ENCODE peak calls at places on chromosomes 7 and 10, in eight cellular contexts. Y is HepG2, R is neuronal stem cell, O is GM23338, I is thyroid gland, H is uterus, S is upper lobe of right lung, X is skeletal muscle cell. M is an unnamed sample.

GRCh38 chr10:97888641-97889262 is 39.1 kb downstream of the GOLGA7B start:
- DNase-seq in Y (no peak), R (no peak), O (peak), I (peak), H (no peak), S (peak), X (peak), M (peak)

GRCh38 chr10:119567978-119568377 is 25.5 kb upstream of the RGS10 start:
- DNase-seq in Y (no peak), R (no peak), O (no peak), I (no peak), H (no peak), S (no peak), X (no peak), M (no peak)

GRCh38 chr10:112589081-112589480 is 142.1 kb downstream of the VTI1A start:
- DNase-seq in Y (no peak), R (no peak), O (no peak), I (no peak), H (no peak), S (no peak), X (no peak), M (no peak)

GRCh38 chr7:150450491-150450992 is at the start of gene GIMAP8:
- DNase-seq in Y (no peak), R (no peak), O (peak), I (peak), H (no peak), S (peak), X (no peak), M (peak)

GRCh38 chr7:5773661-5774086 is 7.8 kb downstream of the RNF216 start:
- DNase-seq in Y (peak), R (no peak), O (no peak), I (peak), H (peak), S (no peak), X (peak), M (no peak)

GRCh38 chr7:76225379-76225778 is 23.7 kb downstream of the SRRM3 start:
- DNase-seq in Y (no peak), R (peak), O (peak), I (no peak), H (no peak), S (no peak), X (no peak), M (no peak)

GRCh38 chr7:139613971-139614411 is 90.5 kb downstream of the CLEC2L start:
- DNase-seq in Y (no peak), R (no peak), O (peak), I (no peak), H (no peak), S (no peak), X (no peak), M (no peak)

GRCh38 chr7:121604627-121605296 is 208.7 kb upstream of the FAM3C start:
- DNase-seq in Y (peak), R (no peak), O (no peak), I (no peak), H (no peak), S (no peak), X (peak), M (no peak)

GRCh38 chr7:51023547-51023946 is 240.9 kb upstream of the GRB10 start:
- DNase-seq in Y (no peak), R (no peak), O (no peak), I (no peak), H (no peak), S (peak), X (no peak), M (no peak)

GRCh38 chr10:74406006-74406405 is 255.0 kb downstream of the ADK start:
- DNase-seq in Y (no peak), R (no peak), O (no peak), I (no peak), H (no peak), S (no peak), X (no peak), M (no peak)

GRCh38 chr10:117805191-117805590 is 241.6 kb downstream of the RAB11FIP2 start:
- DNase-seq in Y (no peak), R (no peak), O (no peak), I (no peak), H (no peak), S (no peak), X (no peak), M (no peak)

GRCh38 chr10:93226619-93227018 is 152.9 kb downstream of the CYP26A1 start:
- DNase-seq in Y (no peak), R (no peak), O (no peak), I (no peak), H (no peak), S (no peak), X (no peak), M (no peak)

GRCh38 chr10:3034611-3035010 is 32.7 kb upstream of the PFKP start:
- DNase-seq in Y (no peak), R (no peak), O (no peak), I (no peak), H (no peak), S (no peak), X (no peak), M (no peak)

GRCh38 chr10:47321521-47322195 is 596 bp upstream of the GDF2 start:
- DNase-seq in Y (no peak), R (no peak), O (no peak), I (no peak), H (no peak), S (peak), X (no peak), M (no peak)

GRCh38 chr10:65341323-65341922 is 1584.4 kb upstream of the LRRTM3 start:
- DNase-seq in Y (no peak), R (no peak), O (no peak), I (no peak), H (no peak), S (no peak), X (peak), M (no peak)

GRCh38 chr10:44932338-44933116 is 21.4 kb downstream of the TMEM72 start:
- DNase-seq in Y (peak), R (peak), O (peak), I (peak), H (peak), S (peak), X (no peak), M (peak)

GRCh38 chr7:84354030-84354429 is 159.4 kb upstream of the SEMA3A start:
- DNase-seq in Y (no peak), R (no peak), O (no peak), I (no peak), H (no peak), S (no peak), X (no peak), M (no peak)

GRCh38 chr7:31796375-31796774 is 109.4 kb downstream of the PPP1R17 start:
- DNase-seq in Y (no peak), R (no peak), O (no peak), I (no peak), H (no peak), S (no peak), X (no peak), M (no peak)

GRCh38 chr10:5968681-5969453 is 8.5 kb downstream of the IL15RA start:
- DNase-seq in Y (peak), R (no peak), O (no peak), I (no peak), H (no peak), S (no peak), X (no peak), M (no peak)

GRCh38 chr10:1243486-1244182 is 187.4 kb downstream of the WDR37 start:
- DNase-seq in Y (no peak), R (no peak), O (peak), I (no peak), H (no peak), S (no peak), X (no peak), M (no peak)

GRCh38 chr10:72086466-72087391 is 1.6 kb downstream of the SPOCK2 start:
- DNase-seq in Y (peak), R (peak), O (peak), I (peak), H (no peak), S (peak), X (no peak), M (peak)

GRCh38 chr7:154947604-154948003 is 55.3 kb downstream of the PAXIP1 start:
- DNase-seq in Y (no peak), R (no peak), O (peak), I (no peak), H (no peak), S (no peak), X (no peak), M (no peak)

GRCh38 chr10:72740526-72740925 is 48.6 kb downstream of the MCU start:
- DNase-seq in Y (peak), R (no peak), O (no peak), I (no peak), H (no peak), S (no peak), X (no peak), M (no peak)

GRCh38 chr10:124319926-124320391 is 98.8 kb downstream of the OAT start:
- DNase-seq in Y (peak), R (no peak), O (no peak), I (no peak), H (no peak), S (peak), X (peak), M (no peak)

GRCh38 chr7:105011771-105012502 is 2.1 kb upstream of the KMT2E start:
- DNase-seq in Y (no peak), R (no peak), O (peak), I (peak), H (peak), S (no peak), X (no peak), M (no peak)

DNA sequence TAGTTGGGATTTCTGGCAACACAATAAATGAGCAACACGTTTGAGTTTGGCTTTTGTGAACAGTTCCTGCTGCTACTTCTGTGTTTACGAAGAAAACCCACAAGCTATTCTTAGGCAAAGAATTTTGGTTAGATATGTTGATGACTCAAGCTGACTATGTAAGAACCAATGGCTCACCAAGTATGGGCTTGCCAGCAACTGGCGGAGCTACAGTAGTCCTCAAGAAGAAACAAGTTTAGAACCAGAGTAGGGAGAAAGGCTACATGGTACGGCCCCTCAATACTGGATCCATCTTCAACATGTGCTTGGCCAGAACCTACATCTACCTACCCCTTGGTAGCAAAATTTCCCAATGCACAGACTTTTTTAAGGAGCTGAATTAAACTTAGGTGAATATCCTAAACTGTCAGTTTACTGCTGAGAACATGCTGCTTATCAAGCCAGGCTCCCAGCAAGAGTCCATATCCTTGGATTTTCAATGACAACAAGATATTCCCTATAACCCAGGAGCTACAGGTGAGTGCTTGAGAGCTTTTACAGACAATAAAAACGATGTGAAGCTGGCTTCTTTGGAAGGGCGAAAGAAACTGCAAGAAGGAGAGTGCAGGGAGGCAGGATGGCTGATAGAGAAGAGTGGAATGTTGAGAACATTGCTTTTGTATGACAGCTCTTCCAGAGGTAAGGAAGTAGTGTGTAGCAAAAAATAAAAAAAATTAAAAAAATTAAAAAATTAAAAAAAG is 74.3 kb upstream of the ASAH2 start:
- DNase-seq in Y (no peak), R (no peak), O (peak), I (peak), H (peak), S (peak), X (peak), M (no peak)
- H3K4me3 ChIP-seq in Y (no peak), R (no peak), O (peak), I (no peak), H (no peak), S (no peak), X (peak), M (no peak)

GRCh38 chr10:128487517-128487916 is 361.3 kb upstream of the MKI67 start:
- DNase-seq in Y (no peak), R (no peak), O (no peak), I (no peak), H (no peak), S (peak), X (no peak), M (no peak)

GRCh38 chr10:128491686-128492085 is 365.5 kb upstream of the MKI67 start:
- DNase-seq in Y (no peak), R (no peak), O (no peak), I (no peak), H (no peak), S (peak), X (no peak), M (no peak)

GRCh38 chr10:128485701-128486235 is 359.5 kb upstream of the MKI67 start:
- DNase-seq in Y (no peak), R (no peak), O (no peak), I (no peak), H (no peak), S (no peak), X (no peak), M (no peak)

GRCh38 chr10:128493811-128494210 is 367.6 kb upstream of the MKI67 start:
- DNase-seq in Y (no peak), R (no peak), O (no peak), I (no peak), H (no peak), S (no peak), X (no peak), M (no peak)

GRCh38 chr10:128489324-128490247 is 363.4 kb upstream of the MKI67 start:
- DNase-seq in Y (no peak), R (no peak), O (no peak), I (no peak), H (no peak), S (peak), X (no peak), M (no peak)
- H3K4me3 ChIP-seq in Y (no peak), R (no peak), O (no peak), I (no peak), H (no peak), S (no peak), X (no peak), M (no peak)

GRCh38 chr7:106870528-106870927 is 5.4 kb downstream of the PIK3CG start:
- DNase-seq in Y (no peak), R (no peak), O (no peak), I (no peak), H (no peak), S (no peak), X (no peak), M (no peak)

GRCh38 chr7:106870983-106871410 is 5.9 kb downstream of the PIK3CG start:
- DNase-seq in Y (no peak), R (no peak), O (no peak), I (no peak), H (no peak), S (no peak), X (peak), M (no peak)

GRCh38 chr7:106868364-106868763 is 3.3 kb downstream of the PIK3CG start:
- DNase-seq in Y (no peak), R (no peak), O (no peak), I (no peak), H (no peak), S (no peak), X (no peak), M (no peak)

GRCh38 chr7:106871793-106872571 is 6.9 kb downstream of the PIK3CG start:
- DNase-seq in Y (no peak), R (no peak), O (no peak), I (no peak), H (no peak), S (no peak), X (no peak), M (no peak)

DNA sequence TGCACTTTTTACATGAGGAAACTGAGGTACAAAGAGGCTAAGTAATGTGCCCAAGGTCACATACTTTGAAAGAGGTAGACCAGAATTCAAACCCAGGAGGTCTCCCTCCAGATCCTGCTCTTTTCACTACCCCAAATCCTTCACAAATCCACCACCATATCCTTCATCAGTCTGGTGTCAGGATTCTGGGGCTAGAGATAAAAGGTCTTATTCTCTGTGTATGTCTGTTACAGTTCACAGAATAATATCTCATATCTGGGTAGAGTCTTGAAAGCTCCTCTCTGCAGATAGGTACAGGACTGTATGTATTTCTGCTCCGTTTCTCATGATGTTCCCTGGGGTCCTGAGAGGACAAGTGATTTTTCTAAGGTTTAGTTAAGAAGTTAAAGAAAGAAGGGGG is 4.9 kb downstream of the PIK3CG start:
- DNase-seq in Y (no peak), R (no peak), O (no peak), I (no peak), H (no peak), S (no peak), X (no peak), M (no peak)
- H3K4me3 ChIP-seq in Y (no peak), R (no peak), O (no peak), I (no peak), H (no peak), S (no peak), X (no peak), M (no peak)

DNA sequence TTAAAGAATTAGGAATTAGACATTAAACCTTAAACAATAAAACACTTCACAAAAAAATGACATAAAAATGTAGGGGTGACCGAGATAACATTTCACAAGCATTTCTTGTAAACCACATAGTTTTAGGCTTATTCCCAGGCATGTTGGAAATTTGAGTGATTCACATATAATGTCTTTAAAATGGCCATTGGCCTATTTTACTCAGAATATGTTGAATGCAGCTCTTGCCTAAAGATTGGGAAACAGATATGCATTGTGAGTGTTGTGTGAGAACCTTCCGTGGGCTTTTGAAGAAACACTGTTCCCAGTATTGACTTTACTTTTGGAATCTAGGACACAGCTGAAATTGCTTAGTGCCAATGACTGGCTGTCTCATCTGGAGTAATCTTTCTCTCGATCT is 79.6 kb downstream of the ARL5B start:
- DNase-seq in Y (no peak), R (no peak), O (no peak), I (no peak), H (no peak), S (no peak), X (no peak), M (no peak)
- H3K4me3 ChIP-seq in Y (no peak), R (no peak), O (no peak), I (no peak), H (no peak), S (no peak), X (no peak), M (no peak)

DNA sequence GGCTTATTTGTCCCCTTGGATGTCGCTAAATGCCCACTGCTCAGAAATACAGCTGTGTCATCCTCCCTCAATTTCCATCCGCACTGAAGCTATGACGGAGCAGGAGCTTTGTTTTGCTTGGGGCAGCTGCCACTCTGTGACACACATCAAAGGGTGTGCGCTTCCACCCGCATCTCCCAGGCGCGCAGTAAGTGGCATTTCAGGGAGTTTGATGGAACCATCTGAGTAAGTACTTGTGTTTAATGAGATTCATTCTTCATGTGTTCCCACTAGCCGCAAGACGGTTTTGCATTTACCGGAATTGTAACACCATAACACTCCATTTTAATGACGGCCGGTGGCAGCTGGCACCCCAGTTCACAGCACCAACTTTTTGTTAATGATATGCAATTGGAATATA is 103.8 kb upstream of the PARD3 start:
- DNase-seq in Y (no peak), R (no peak), O (no peak), I (no peak), H (no peak), S (no peak), X (no peak), M (no peak)
- H3K4me3 ChIP-seq in Y (no peak), R (no peak), O (no peak), I (no peak), H (no peak), S (no peak), X (no peak), M (no peak)

GRCh38 chr7:2278026-2278425 is 36.0 kb downstream of the NUDT1 start:
- DNase-seq in Y (no peak), R (no peak), O (no peak), I (no peak), H (no peak), S (no peak), X (no peak), M (peak)

GRCh38 chr7:2281556-2281955 is 32.7 kb downstream of the SNX8 start:
- DNase-seq in Y (no peak), R (no peak), O (no peak), I (no peak), H (peak), S (no peak), X (peak), M (peak)

GRCh38 chr7:2279873-2280272 is 34.4 kb downstream of the SNX8 start:
- DNase-seq in Y (no peak), R (no peak), O (no peak), I (no peak), H (no peak), S (no peak), X (no peak), M (no peak)

GRCh38 chr7:2283074-2283473 is 31.2 kb downstream of the SNX8 start:
- DNase-seq in Y (no peak), R (no peak), O (no peak), I (no peak), H (no peak), S (no peak), X (no peak), M (peak)

GRCh38 chr7:2282185-2282751 is 32.0 kb downstream of the SNX8 start:
- DNase-seq in Y (no peak), R (no peak), O (no peak), I (no peak), H (no peak), S (no peak), X (no peak), M (peak)
- H3K4me3 ChIP-seq in Y (no peak), R (no peak), O (no peak), I (no peak), H (no peak), S (no peak), X (no peak), M (no peak)

DNA sequence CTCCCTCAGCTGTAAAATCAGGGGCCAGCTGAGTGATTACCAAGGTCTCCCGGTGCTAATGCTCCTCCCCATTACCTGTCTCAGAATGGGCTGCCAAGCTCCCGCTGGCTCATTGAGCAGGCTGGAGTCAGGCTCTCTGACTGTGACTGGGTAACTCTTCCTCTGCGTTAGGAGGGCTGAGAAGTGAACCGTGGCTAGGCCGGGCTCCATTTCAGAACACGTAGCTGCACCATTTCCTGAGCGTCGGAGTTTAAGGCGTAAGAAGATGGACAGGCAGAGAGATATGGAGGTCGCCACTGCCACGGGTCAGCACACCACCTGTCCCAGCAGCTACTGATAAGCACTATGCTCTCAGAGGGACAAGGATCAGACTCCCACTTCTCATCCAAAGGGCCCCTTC is 250.3 kb downstream of the TCERG1L start:
- DNase-seq in Y (no peak), R (no peak), O (no peak), I (no peak), H (no peak), S (no peak), X (no peak), M (no peak)
- H3K4me3 ChIP-seq in Y (no peak), R (no peak), O (no peak), I (no peak), H (no peak), S (no peak), X (no peak), M (no peak)

GRCh38 chr10:136465-136762 is 1.2 kb downstream of the ZMYND11 start:
- DNase-seq in Y (no peak), R (no peak), O (no peak), I (no peak), H (no peak), S (no peak), X (no peak), M (no peak)
- H3K4me3 ChIP-seq in Y (peak), R (peak), O (peak), I (peak), H (peak), S (peak), X (peak), M (peak)

GRCh38 chr7:152761116-152761748 is 1.7 kb downstream of the ACTR3B start:
- DNase-seq in Y (no peak), R (no peak), O (no peak), I (no peak), H (no peak), S (no peak), X (peak), M (no peak)
- H3K4me3 ChIP-seq in Y (peak), R (no peak), O (peak), I (no peak), H (no peak), S (peak), X (peak), M (no peak)

GRCh38 chr7:18975689-18976280 is 141.7 kb downstream of the TWIST1 start:
- DNase-seq in Y (no peak), R (no peak), O (no peak), I (no peak), H (no peak), S (no peak), X (no peak), M (no peak)
- H3K4me3 ChIP-seq in Y (no peak), R (no peak), O (no peak), I (no peak), H (no peak), S (no peak), X (no peak), M (no peak)

M was measured in kidney.